ENCODE peak calls at places on chromosomes 2 and 18, in eight cellular contexts. D, A, I, Y, R, M, Q and B are unnamed samples. For H3K9me3 and H3K27me3, the result is how much of the 10 kb centered on the place peaks cover.

GRCh38 chr2:148643998-148644884 is at the start of gene EPC2:
- DNase-seq in Q (peak), I (peak), M (peak), Y (peak), A (peak), R (peak), D (peak), B (peak)

GRCh38 chr18:36314098-36314497 is 16.6 kb downstream of the FHOD3 start:
- DNase-seq in Q (no peak), A (no peak), R (no peak), Y (no peak), D (peak), M (no peak), I (no peak), B (no peak)

GRCh38 chr18:72848534-72849237 is 19.1 kb downstream of the NETO1 start:
- DNase-seq in I (no peak), D (no peak), Y (no peak), A (no peak), R (no peak), Q (no peak), M (no peak), B (no peak)

GRCh38 chr2:38554973-38555595 is 47.6 kb downstream of the HNRNPLL start:
- DNase-seq in Q (no peak), Y (no peak), D (peak), A (no peak), I (no peak), R (no peak), M (no peak), B (no peak)

GRCh38 chr2:226273440-226273839 is 526.2 kb downstream of the IRS1 start:
- DNase-seq in Y (no peak), A (no peak), R (no peak), D (no peak), Q (no peak), M (no peak), I (no peak), B (no peak)

GRCh38 chr18:36294031-36294430 is 3.5 kb upstream of the FHOD3 start:
- DNase-seq in A (no peak), I (no peak), M (no peak), Y (no peak), D (no peak), Q (no peak), R (no peak), B (no peak)

GRCh38 chr2:201280191-201281040 is 20.1 kb downstream of the CASP8 start:
- DNase-seq in Y (no peak), D (no peak), A (no peak), Q (no peak), R (no peak), I (no peak), M (no peak), B (no peak)

GRCh38 chr18:78826631-78827030 is 153.0 kb upstream of the SALL3 start:
- DNase-seq in I (no peak), Q (no peak), R (no peak), M (no peak), A (no peak), D (no peak), Y (no peak), B (no peak)

GRCh38 chr2:71358931-71359671 is 27.5 kb downstream of the ZNF638 start:
- DNase-seq in A (no peak), M (no peak), I (no peak), D (peak), Y (no peak), R (peak), Q (no peak), B (no peak)

DNA sequence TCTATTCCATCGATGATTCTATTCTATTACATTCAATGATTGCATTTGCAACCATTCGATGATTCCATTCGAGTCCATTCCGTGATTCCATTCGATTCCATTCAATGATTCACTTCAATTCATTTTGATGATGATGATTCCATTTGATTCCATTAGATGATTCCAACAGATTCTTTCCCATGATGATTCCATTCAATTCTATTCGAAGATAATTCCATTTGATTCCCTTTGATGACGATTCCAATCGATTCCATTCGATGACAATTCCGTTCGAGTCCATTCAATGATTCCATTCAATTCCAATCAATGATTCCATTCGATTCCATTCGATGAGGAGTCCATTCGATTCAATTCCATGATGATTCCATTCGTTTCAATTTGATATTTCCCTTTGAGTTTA is 1088.8 kb downstream of the RPIA start:
- DNase-seq in R (no peak), Y (no peak), D (no peak), Q (no peak), A (no peak), I (no peak), M (no peak), B (no peak)
- H3K9me3 ChIP-seq in R (under half), Y (under half), D (half or more), Q (half or more), A (under half), I (half or more), M (under half), B (under half)

GRCh38 chr2:68645523-68645922 is 2.1 kb downstream of the PROKR1 start:
- DNase-seq in Y (no peak), D (no peak), R (no peak), A (no peak), Q (no peak), I (no peak), M (no peak), B (no peak)

GRCh38 chr2:68643874-68644485 is 601 bp downstream of the PROKR1 start:
- DNase-seq in A (no peak), D (no peak), I (no peak), Q (no peak), M (no peak), R (no peak), Y (no peak), B (no peak)

GRCh38 chr2:68646303-68646702 is 2.9 kb downstream of the PROKR1 start:
- DNase-seq in Y (no peak), R (no peak), A (no peak), D (no peak), M (no peak), I (no peak), Q (no peak), B (no peak)

DNA sequence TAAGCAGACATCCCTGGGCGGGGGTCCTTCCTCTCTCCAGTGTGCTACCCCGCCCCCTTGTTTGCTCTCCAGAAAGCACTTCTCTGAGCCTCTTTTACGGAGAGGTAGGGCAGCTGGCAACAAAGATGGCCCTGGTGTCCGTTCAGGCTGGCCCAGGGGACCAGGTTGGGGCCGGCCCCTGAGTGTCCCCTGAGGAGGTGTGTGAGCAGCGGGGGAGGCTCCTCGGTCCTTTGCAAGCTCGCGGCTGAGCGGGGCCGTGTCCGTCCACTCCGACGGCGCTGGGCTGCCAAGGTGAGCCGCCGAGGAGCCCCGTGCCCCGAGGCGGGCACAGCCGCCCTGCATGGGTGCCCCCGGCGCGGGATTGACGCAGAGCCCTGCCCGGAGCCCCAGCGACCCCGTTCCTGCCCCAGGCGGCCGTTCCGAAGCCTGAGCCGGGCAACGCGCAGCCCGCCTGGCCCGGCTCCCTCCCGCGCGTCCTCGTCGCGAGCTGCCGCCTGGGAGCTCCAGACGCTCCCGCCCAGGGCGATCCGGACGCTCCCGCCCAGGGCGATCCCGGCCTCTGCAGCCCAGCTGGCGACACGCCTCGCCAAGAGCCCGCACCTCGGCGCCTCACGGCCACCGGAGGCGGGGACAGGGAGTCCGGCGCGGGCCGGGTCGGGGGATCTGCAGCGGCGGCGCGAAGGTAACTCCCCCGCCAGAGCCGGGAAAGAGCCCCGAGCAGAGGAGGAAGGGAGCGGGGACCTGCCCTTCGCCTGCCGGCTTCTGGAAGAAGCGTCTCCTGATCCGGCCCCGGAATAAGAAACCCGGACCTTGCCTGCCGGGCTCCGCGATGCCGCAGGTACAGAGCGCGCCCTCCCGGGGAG is at the start of gene PROKR1:
- DNase-seq in A (peak), M (no peak), Q (peak), D (peak), Y (peak), I (peak), R (no peak), B (peak)
- H3K27me3 ChIP-seq in A (under half), M (under half), Q (under half), D (half or more), Y (under half), I (under half), R (half or more), B (under half)

DNA sequence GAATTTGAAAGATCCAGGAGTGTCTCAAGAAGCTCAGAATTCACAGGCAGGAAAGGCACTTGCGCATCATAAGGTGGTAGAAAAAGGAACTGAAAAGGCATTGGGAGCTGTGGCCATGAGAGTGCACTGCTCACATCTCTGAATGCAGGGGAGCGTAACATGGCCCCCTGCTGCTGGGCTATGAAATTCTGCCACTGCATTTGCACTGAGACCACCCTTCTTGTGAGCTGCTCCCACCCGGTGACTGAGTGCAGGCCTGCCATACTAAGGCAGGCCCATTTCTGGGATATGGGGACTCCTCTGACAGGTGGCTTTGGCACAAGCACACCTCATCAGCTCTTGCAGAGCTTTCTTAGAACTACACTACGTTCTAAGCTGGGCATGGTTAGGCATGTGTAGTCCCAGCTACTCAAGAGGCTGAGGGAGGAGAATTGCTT is 25.3 kb upstream of the STARD7 start:
- DNase-seq in Y (no peak), I (no peak), A (no peak), R (no peak), D (no peak), M (no peak), Q (no peak), B (no peak)
- H3K4me3 ChIP-seq in Y (no peak), I (no peak), A (no peak), R (no peak), D (no peak), M (no peak), Q (no peak), B (no peak)

GRCh38 chr2:127370010-127370409 is 17.8 kb downstream of the MAP3K2 start:
- DNase-seq in R (no peak), D (no peak), Y (no peak), I (no peak), A (no peak), Q (no peak), M (no peak), B (no peak)
- H3K9me3 ChIP-seq in R (under half), D (under half), Y (under half), I (under half), A (under half), Q (under half), M (under half), B (under half)